ENCODE peak calls at places on chromosomes 5 and 9, in seven cellular contexts. Z is activated B cell treated with CpG ODN at 0.5 μM for 24 hours, A is memory B cell, F is caudate nucleus, S is EL, N is C1 segment of cervical spinal cord, W is bronchial epithelial cell. Q is an unnamed sample.

GRCh38 chr5:136210259-136210658 is 17.3 kb upstream of the SMIM32 start:
- DNase-seq in Z (no peak), W (no peak), A (no peak), F (no peak), N (no peak), S (peak), Q (no peak)

GRCh38 chr5:180873628-180874520 is 12.8 kb upstream of the ZFP62 start:
- DNase-seq in A (no peak), W (no peak), S (peak), N (no peak), F (no peak), Z (no peak), Q (peak)

GRCh38 chr9:68979538-68980314 is 34.2 kb downstream of the PRKACG start:
- DNase-seq in W (no peak), N (no peak), Z (no peak), S (no peak), A (no peak), F (no peak), Q (no peak)

GRCh38 chr9:72588336-72588735 is 66.9 kb downstream of the TMC1 start:
- DNase-seq in S (no peak), W (no peak), A (no peak), N (peak), Z (no peak), F (no peak), Q (no peak)

GRCh38 chr9:120965344-120966004 is 38.9 kb upstream of the TRAF1 start:
- DNase-seq in F (peak), W (no peak), S (no peak), N (peak), A (no peak), Z (no peak), Q (no peak)

GRCh38 chr9:80842383-80842782 is 847.0 kb downstream of the TLE1 start:
- DNase-seq in N (no peak), A (no peak), Z (no peak), W (peak), S (peak), F (no peak), Q (no peak)

GRCh38 chr9:123761905-123762605 is 167.9 kb downstream of the DENND1A start:
- DNase-seq in F (no peak), A (no peak), N (no peak), W (no peak), Z (no peak), S (peak), Q (no peak)

GRCh38 chr5:72093824-72094223 is 13.5 kb upstream of the MAP1B start:
- DNase-seq in W (no peak), F (no peak), A (no peak), S (no peak), N (no peak), Z (no peak), Q (no peak)

GRCh38 chr9:117703538-117703937 is 665 bp upstream of the TLR4 start:
- DNase-seq in W (peak), S (peak), N (no peak), Z (no peak), F (no peak), A (no peak), Q (no peak)

GRCh38 chr5:135108569-135108968 is 74.5 kb upstream of the PITX1 start:
- DNase-seq in A (no peak), F (no peak), Z (no peak), S (no peak), W (no peak), N (no peak), Q (no peak)

GRCh38 chr9:134939080-134939733 is 21.5 kb upstream of the FCN1 start:
- DNase-seq in F (no peak), A (no peak), S (no peak), Z (no peak), N (no peak), W (peak), Q (no peak)

GRCh38 chr5:74042559-74043357 is 416.8 kb downstream of the ARHGEF28 start:
- DNase-seq in N (no peak), Z (no peak), A (no peak), F (no peak), S (peak), W (peak), Q (no peak)

GRCh38 chr5:1718669-1719068 is 81.0 kb downstream of the MRPL36 start:
- DNase-seq in F (no peak), N (no peak), A (no peak), S (no peak), Z (no peak), W (no peak), Q (peak)

GRCh38 chr9:34624475-34624984 is 4.2 kb upstream of the DCTN3 start:
- DNase-seq in Z (no peak), A (no peak), N (no peak), S (no peak), W (no peak), F (no peak), Q (no peak)

GRCh38 chr5:175861337-175862130 is 9.8 kb upstream of the CPLX2 start:
- DNase-seq in S (no peak), W (no peak), Z (no peak), F (no peak), A (no peak), N (no peak), Q (no peak)

GRCh38 chr5:12272389-12272788 is 368.1 kb upstream of the CTNND2 start:
- DNase-seq in A (no peak), W (no peak), Z (no peak), N (no peak), S (no peak), F (no peak), Q (peak)

GRCh38 chr5:116032094-116032517 is at the start of gene ARL14EPL:
- DNase-seq in W (peak), N (no peak), F (no peak), A (no peak), S (peak), Z (no peak), Q (peak)

GRCh38 chr5:13993926-13994325 is 49.4 kb upstream of the DNAH5 start:
- DNase-seq in N (no peak), F (no peak), Z (no peak), S (no peak), A (no peak), W (no peak), Q (no peak)

GRCh38 chr5:119386945-119387344 is 31.1 kb downstream of the TNFAIP8 start:
- DNase-seq in S (no peak), W (peak), N (no peak), A (no peak), Z (no peak), F (no peak), Q (peak)